ENCODE peak calls at places on chromosomes 4 and X, in six cellular contexts. W is stimulated activated CD8-positive, alpha-beta memory T cell treated with anti-CD3 and anti-CD28 coated beads, Interleukin-7, amount 100 ng/mL, for 48 hours; D is A172; M is NCI-H345; F is activated CD8-positive, alpha-beta memory T cell treated with anti-CD3 and anti-CD28 coated beads, Interleukin-2, amount 50 U/mL, for 48 hours; U is neural crest cell. X is an unnamed sample.

GRCh38 chr4:185374573-185374972 is 21.2 kb downstream of the LRP2BP start:
- DNase-seq in U (no peak), F (no peak), W (no peak), D (no peak), M (no peak), X (no peak)

GRCh38 chr4:40241936-40242590 is 45.2 kb downstream of the RHOH start:
- DNase-seq in M (no peak), D (no peak), U (no peak), F (no peak), W (no peak), X (no peak)

GRCh38 chrX:49627030-49627777 is 28.4 kb downstream of the GAGE1 start:
- DNase-seq in F (no peak), D (peak), M (no peak), W (peak), U (no peak), X (no peak)

GRCh38 chr4:143357161-143357845 is 20.6 kb downstream of the GAB1 start:
- DNase-seq in M (no peak), F (no peak), D (no peak), U (no peak), W (no peak), X (no peak)

GRCh38 chrX:10045327-10046000 is 78.3 kb downstream of the CLDN34 start:
- DNase-seq in M (no peak), U (no peak), W (no peak), D (no peak), F (no peak), X (no peak)

GRCh38 chr4:56469489-56470210 is 2.2 kb downstream of the SRP72 start:
- DNase-seq in M (no peak), U (no peak), F (no peak), D (no peak), W (no peak), X (no peak)

GRCh38 chr4:161714022-161714751 is 449.6 kb downstream of the FSTL5 start:
- DNase-seq in M (no peak), F (no peak), U (no peak), D (peak), W (no peak), X (peak)

GRCh38 chr4:57405359-57405758 is 295.2 kb upstream of the IGFBP7 start:
- DNase-seq in M (no peak), D (peak), U (no peak), W (no peak), F (no peak), X (peak)

GRCh38 chr4:98261291-98262271 is at the start of gene RAP1GDS1:
- DNase-seq in M (peak), D (peak), W (no peak), F (peak), U (no peak), X (peak)

GRCh38 chr4:169243808-169244207 is 26.9 kb downstream of the SH3RF1 start:
- DNase-seq in W (no peak), M (no peak), D (no peak), F (no peak), U (no peak), X (no peak)

GRCh38 chrX:130079824-130080406 is 30.4 kb downstream of the ELF4 start:
- DNase-seq in D (peak), U (peak), F (peak), M (peak), W (no peak), X (peak)

GRCh38 chrX:119880552-119881437 is 9.2 kb downstream of the NDUFA1 start:
- DNase-seq in U (peak), D (peak), W (no peak), M (peak), F (peak), X (peak)

GRCh38 chr4:121227254-121227867 is 63.2 kb upstream of the TNIP3 start:
- DNase-seq in M (no peak), U (no peak), F (no peak), D (no peak), W (no peak), X (no peak)

GRCh38 chr4:2007804-2008670 is 737 bp downstream of the NELFA start:
- DNase-seq in U (no peak), D (no peak), M (no peak), W (no peak), F (no peak), X (no peak)

GRCh38 chr4:140025470-140025869 is 128.5 kb downstream of the MAML3 start:
- DNase-seq in D (no peak), F (no peak), M (no peak), W (no peak), U (no peak), X (no peak)

GRCh38 chrX:103183912-103184311 is 31.0 kb upstream of the BEX4 start:
- DNase-seq in D (no peak), F (no peak), M (no peak), W (no peak), U (no peak), X (no peak)

GRCh38 chr4:77996076-77996475 is 61.0 kb upstream of the FRAS1 start:
- DNase-seq in F (no peak), M (no peak), U (no peak), W (no peak), D (no peak), X (no peak)

GRCh38 chr4:147843162-147843561 is 111.3 kb downstream of the ARHGAP10 start:
- DNase-seq in U (no peak), D (peak), M (no peak), W (no peak), F (no peak), X (no peak)

GRCh38 chrX:85992811-85993229 is 54.5 kb downstream of the CHM start:
- DNase-seq in M (no peak), U (no peak), D (peak), F (no peak), W (no peak), X (no peak)

GRCh38 chr4:84503495-84504437 is 4.7 kb upstream of the NKX6-1 start:
- DNase-seq in F (no peak), U (no peak), M (peak), D (peak), W (no peak), X (peak)

GRCh38 chrX:106933538-106933961 is 13.3 kb downstream of the CLDN2 start:
- DNase-seq in W (no peak), F (no peak), M (no peak), D (peak), U (no peak), X (peak)

GRCh38 chrX:118254611-118255010 is 91.3 kb upstream of the WDR44 start:
- DNase-seq in W (no peak), F (peak), U (peak), D (peak), M (peak), X (peak)

GRCh38 chr4:87073570-87074470 is 139.0 kb downstream of the AFF1 start:
- DNase-seq in F (peak), W (peak), M (peak), D (no peak), U (no peak), X (peak)

GRCh38 chr4:98653890-98654867 is 4.2 kb downstream of the TSPAN5 start:
- DNase-seq in M (no peak), U (no peak), D (peak), F (no peak), W (no peak), X (peak)

GRCh38 chr4:159925770-159926169 is 822.9 kb downstream of the RAPGEF2 start:
- DNase-seq in M (no peak), W (no peak), D (no peak), U (no peak), F (no peak), X (no peak)

GRCh38 chrX:56793533-56794320 is 64.7 kb downstream of the NBDY start:
- DNase-seq in D (peak), F (peak), U (no peak), M (no peak), W (no peak), X (no peak)

GRCh38 chrX:18946157-18946556 is 37.8 kb downstream of the PHKA2 start:
- DNase-seq in M (no peak), U (no peak), F (no peak), W (no peak), D (peak), X (no peak)

GRCh38 chr4:140049024-140049923 is 104.7 kb downstream of the MAML3 start:
- DNase-seq in D (peak), M (peak), F (peak), W (no peak), U (peak), X (no peak)

GRCh38 chr4:119130365-119131065 is 5.1 kb upstream of the MYOZ2 start:
- DNase-seq in U (no peak), W (no peak), F (no peak), M (no peak), D (no peak), X (no peak)

GRCh38 chrX:18755651-18756050 is 48.2 kb downstream of the PPEF1 start:
- DNase-seq in U (no peak), D (no peak), M (no peak), F (no peak), W (no peak), X (no peak)

GRCh38 chr4:4730214-4730613 is 129.3 kb upstream of the MSX1 start:
- DNase-seq in D (no peak), U (no peak), F (no peak), M (no peak), W (no peak), X (no peak)

X was measured in RCC 7860.